ENCODE peak calls at places on chromosomes 3 and 15, in five cellular contexts. Q is HCT116, B is SK-N-SH, F is GM12878, Y is K562. D is an unnamed sample.
A peak's percentile ranks its signal among the peaks of the same experiment; 100 is the strongest.

GRCh38 chr15:44545934-44546802 is 9.2 kb downstream of the EIF3J start:
- DNase-seq in B (peak; percentile 66), F (peak; percentile 41), Y (no peak), Q (no peak), D (no peak)

GRCh38 chr3:71065764-71066013 is 517.8 kb downstream of the FOXP1 start:
- DNase-seq in F (no peak), Y (no peak), Q (no peak), B (no peak), D (no peak)

GRCh38 chr3:52315977-52316764 is at the start of gene DNAH1:
- DNase-seq in F (no peak), Y (no peak), Q (no peak), B (peak; percentile 78), D (no peak)

GRCh38 chr15:25244731-25245585 is 193.9 kb downstream of the UBE3A start:
- DNase-seq in F (no peak), B (no peak), Q (no peak), Y (no peak), D (no peak)

GRCh38 chr15:56718560-56718959 is 14.7 kb downstream of the ZNF280D start:
- DNase-seq in B (no peak), Y (no peak), F (no peak), Q (no peak), D (no peak)

GRCh38 chr3:155661042-155661441 is 83.8 kb downstream of the PLCH1 start:
- DNase-seq in F (no peak), B (no peak), Q (no peak), Y (no peak), D (no peak)

GRCh38 chr3:188330138-188330537 is 176.2 kb downstream of the LPP start:
- DNase-seq in B (no peak), Q (no peak), Y (no peak), F (no peak), D (no peak)

GRCh38 chr15:48681274-48681840 is 35.8 kb upstream of the FBN1 start:
- DNase-seq in F (no peak), B (peak; percentile 14), Q (no peak), Y (no peak), D (no peak)

GRCh38 chr3:18122264-18122663 is 302.9 kb downstream of the SATB1 start:
- DNase-seq in B (no peak), F (no peak), Q (no peak), Y (no peak), D (no peak)

GRCh38 chr3:53229171-53229570 is 26.7 kb downstream of the TKT start:
- DNase-seq in Y (peak; percentile 8), F (no peak), Q (no peak), B (peak; percentile 6), D (no peak)

GRCh38 chr15:55282284-55282833 is 7.3 kb downstream of the RAB27A start:
- DNase-seq in Q (no peak), F (no peak), B (peak; percentile 46), Y (peak; percentile 41), D (no peak)

GRCh38 chr3:139564290-139564861 is 24.8 kb upstream of the RBP1 start:
- DNase-seq in B (peak; percentile 56), F (no peak), Q (peak; percentile 8), Y (no peak), D (no peak)

GRCh38 chr3:45688194-45688881 is 858 bp upstream of the SACM1L start:
- DNase-seq in B (peak; percentile 64), Q (no peak), F (no peak), Y (peak; percentile 66), D (peak; percentile 43)

GRCh38 chr3:107861904-107862303 is 228.9 kb downstream of the CD47 start:
- DNase-seq in Y (no peak), B (no peak), Q (no peak), F (peak; percentile 72), D (no peak)

GRCh38 chr15:32091505-32092380 is 61.4 kb downstream of the CHRNA7 start:
- DNase-seq in Q (no peak), Y (no peak), B (peak; percentile 54), F (no peak), D (no peak)

GRCh38 chr3:10505050-10505790 is at the start of gene ATP2B2:
- DNase-seq in B (peak; percentile 95), F (no peak), Q (no peak), Y (no peak), D (no peak)

GRCh38 chr3:185813205-185813604 is 11.6 kb downstream of the IGF2BP2 start:
- DNase-seq in F (no peak), B (no peak), Y (no peak), Q (no peak), D (no peak)

DNA sequence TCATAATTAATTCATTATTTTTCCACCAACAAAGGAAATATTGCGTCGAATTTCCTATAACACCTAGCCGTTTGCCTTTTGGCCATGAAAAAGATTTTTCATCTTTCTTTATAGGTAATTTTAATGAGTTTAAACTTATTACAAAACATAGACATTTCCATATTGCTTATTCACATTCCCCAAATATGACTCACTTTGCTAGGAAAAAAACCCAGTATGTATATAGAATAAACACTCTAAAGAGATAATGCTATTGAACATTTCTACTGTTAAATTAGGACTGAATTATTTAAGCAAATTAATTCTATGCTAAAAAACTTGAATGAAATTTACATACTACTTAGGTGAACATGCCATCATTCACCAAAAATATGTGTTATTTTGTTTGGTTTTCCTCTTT is 16.2 kb downstream of the ZPLD1 start:
- DNase-seq in F (no peak), B (no peak), Y (no peak), Q (no peak), D (no peak)
- TF ChIP-seq JUND in F (no peak), B (no peak), Y (no peak), Q (no peak), D (no peak)

DNA sequence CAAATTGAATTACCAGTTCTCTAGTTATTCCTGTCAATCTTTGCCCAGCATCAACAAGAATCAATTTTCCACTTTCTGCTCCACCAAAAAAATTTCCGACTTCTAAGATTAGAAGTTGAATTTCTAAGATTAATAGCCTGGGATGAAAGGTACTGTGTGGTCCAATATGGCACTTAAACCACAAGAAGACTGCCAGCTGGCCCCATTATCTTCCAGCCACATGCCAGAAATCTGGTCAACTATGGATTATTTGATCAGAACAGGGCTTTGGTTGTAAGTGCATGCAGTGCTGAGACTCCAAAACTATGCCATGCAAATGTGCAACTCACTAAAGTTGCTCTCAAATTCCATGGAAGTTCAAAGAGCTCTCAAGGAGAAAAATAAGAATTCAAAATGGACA is 64.1 kb downstream of the ST3GAL6 start:
- DNase-seq in Y (no peak), F (no peak), B (no peak), Q (no peak), D (no peak)
- TF ChIP-seq JUND in Y (no peak), F (no peak), B (no peak), Q (no peak), D (no peak)

GRCh38 chr15:63971427-63971805 is 74.9 kb downstream of the DAPK2 start:
- DNase-seq in Y (peak; percentile 49), Q (no peak), F (no peak), B (no peak), D (no peak)
- TF ChIP-seq JUND in Y (no peak), Q (no peak), F (no peak), B (no peak), D (no peak)

DNA sequence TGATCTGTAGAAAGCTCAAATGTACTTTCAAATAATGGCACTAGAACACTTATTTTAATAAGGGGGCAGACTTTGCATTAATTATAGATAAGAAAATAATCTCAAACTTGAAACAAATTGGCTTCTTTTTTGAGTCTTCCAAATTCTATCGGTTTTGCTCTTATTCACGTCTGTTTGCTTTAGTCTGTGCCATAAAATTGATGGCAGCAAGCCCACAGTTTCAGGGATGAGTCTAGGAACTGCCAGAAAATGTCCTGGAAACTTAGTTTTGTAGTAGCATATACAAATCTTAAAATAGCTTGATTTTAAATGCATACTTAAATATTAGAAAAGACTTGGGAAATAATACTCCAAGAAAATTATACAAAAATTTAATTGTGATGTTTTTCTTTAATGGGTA is 39.7 kb downstream of the BCHE start:
- DNase-seq in B (no peak), Y (no peak), F (no peak), Q (no peak), D (no peak)
- TF ChIP-seq JUND in B (no peak), Y (no peak), F (no peak), Q (no peak), D (no peak)

DNA sequence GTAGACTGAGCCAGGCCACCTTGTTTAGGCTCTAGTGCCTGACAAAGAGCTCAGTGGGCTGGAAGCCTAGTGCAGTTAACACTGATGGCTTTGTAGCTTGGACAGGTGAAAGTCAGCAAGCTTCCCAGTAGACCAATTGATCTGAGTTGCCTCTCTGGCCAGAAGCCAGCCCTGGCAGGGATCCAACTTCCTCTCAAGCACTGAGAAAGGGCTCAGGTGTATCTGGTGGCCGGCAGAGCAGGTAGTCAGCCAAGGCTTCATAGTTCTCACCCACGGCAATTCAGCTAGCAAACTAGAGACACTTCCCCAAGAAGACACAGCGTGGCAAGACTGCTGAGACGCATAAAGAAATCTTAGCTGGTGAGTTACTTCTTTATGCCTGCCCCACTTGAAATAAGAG is 8.3 kb upstream of the CA12 start:
- DNase-seq in Q (peak; percentile 34), Y (peak; percentile 31), B (no peak), F (no peak), D (peak; percentile 92)
- TF ChIP-seq JUND in Q (no peak), Y (no peak), B (no peak), F (no peak), D (no peak)

GRCh38 chr3:80696280-80696679 is 928.5 kb upstream of the ROBO1 start:
- DNase-seq in B (no peak), F (no peak), Y (no peak), Q (no peak), D (peak; percentile 92)
- TF ChIP-seq JUND in B (no peak), F (no peak), Y (no peak), Q (no peak), D (no peak)

DNA sequence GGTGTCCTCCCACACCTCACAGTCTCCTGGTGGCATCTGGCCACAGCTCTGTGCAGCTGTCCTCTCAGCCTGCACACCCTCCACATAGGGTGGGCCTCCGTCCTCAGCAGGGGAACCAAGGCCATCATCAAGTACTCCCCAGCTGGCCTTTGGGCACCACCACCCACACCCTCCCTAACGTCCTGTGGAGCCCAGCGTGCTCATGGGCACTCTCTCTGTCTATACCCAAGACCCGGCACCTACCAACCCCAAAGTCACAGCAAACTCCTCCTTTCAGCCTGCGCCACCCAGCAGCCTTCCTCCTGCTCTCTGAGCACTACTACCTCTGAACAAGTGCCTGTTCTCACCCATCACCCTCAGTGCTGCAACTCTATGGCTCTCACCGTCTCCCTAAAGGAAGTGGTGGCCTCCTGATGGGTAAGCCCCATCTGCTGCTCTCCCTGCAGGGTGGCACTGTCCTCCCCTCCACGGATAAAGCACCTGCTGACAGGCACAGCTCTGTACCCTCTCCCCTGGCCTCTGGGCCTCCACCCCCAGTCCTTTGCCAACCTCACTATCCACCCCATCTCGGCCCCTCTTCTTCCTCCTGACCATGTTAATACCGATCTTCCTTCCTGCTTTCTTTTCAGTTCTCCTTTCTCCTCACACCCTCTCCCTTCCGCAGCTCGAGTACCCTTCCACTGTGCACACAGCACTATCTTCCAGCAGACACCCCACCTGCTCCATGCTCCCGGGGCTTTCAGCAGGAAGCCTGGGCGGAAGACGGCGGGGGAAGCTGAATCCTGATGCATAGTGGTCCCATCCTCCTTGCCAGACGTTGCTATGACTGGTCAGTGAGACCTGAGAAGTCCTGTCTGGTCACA is 31.5 kb downstream of the SLC41A3 start:
- DNase-seq in Y (no peak), F (no peak), B (no peak), Q (no peak), D (no peak)
- TF ChIP-seq JUND in Y (no peak), F (no peak), B (no peak), Q (no peak), D (no peak)

D was measured in T47D.